ENCODE peak calls at places on chromosomes 7 and 10, in eight cellular contexts. U is CD8-positive, alpha-beta T cell; Y is sigmoid colon; P is activated T-cell treated with anti-CD3 and anti-CD28 coated beads for 48 hours; S is stimulated activated CD8-positive, alpha-beta memory T cell treated with anti-CD3 and anti-CD28 coated beads, Interleukin-15, amount 100 ng/mL, for 48 hours; I is left lobe of liver; X is iris pigment epithelial cell; J is osteocyte. F is an unnamed sample.

GRCh38 chr10:7111089-7111488 is 299.7 kb downstream of the SFMBT2 start:
- DNase-seq in J (no peak), U (no peak), X (no peak), Y (no peak), P (no peak), S (no peak), I (no peak), F (no peak)

GRCh38 chr7:70923086-70923845 is 208.7 kb upstream of the GALNT17 start:
- DNase-seq in Y (no peak), J (no peak), S (no peak), X (no peak), U (no peak), P (no peak), I (no peak), F (no peak)

GRCh38 chr7:157022681-157023588 is 12.5 kb upstream of the MNX1 start:
- DNase-seq in Y (no peak), J (no peak), S (no peak), P (no peak), U (no peak), I (no peak), X (no peak), F (no peak)

GRCh38 chr10:106908225-106908624 is 256.3 kb downstream of the SORCS1 start:
- DNase-seq in J (no peak), U (no peak), P (no peak), I (no peak), Y (no peak), X (no peak), S (no peak), F (no peak)

GRCh38 chr10:2856598-2856997 is 210.8 kb upstream of the PFKP start:
- DNase-seq in I (no peak), U (no peak), S (no peak), Y (no peak), J (no peak), P (no peak), X (no peak), F (no peak)

GRCh38 chr10:104690081-104690480 is 49.0 kb downstream of the SORCS3 start:
- DNase-seq in U (no peak), Y (no peak), P (no peak), I (no peak), S (no peak), J (peak; percentile 53), X (no peak), F (no peak)

GRCh38 chr10:97549587-97550322 is 22.8 kb upstream of the ANKRD2 start:
- DNase-seq in U (no peak), J (no peak), I (no peak), P (no peak), X (no peak), S (no peak), Y (no peak), F (peak; percentile 71)

GRCh38 chr10:91409069-91409868 is 875 bp upstream of the HECTD2 start:
- DNase-seq in P (no peak), U (no peak), J (peak; percentile 90), Y (peak; percentile 97), I (peak; percentile 80), S (peak; percentile 10), X (peak; percentile 81), F (peak; percentile 90)

GRCh38 chr10:66627156-66627555 is 298.7 kb upstream of the LRRTM3 start:
- DNase-seq in X (peak; percentile 46), J (no peak), U (no peak), P (no peak), Y (no peak), I (no peak), S (no peak), F (no peak)

GRCh38 chr7:142568430-142569097 is 180.7 kb upstream of the PRSS1 start:
- DNase-seq in J (no peak), U (no peak), X (peak; percentile 94), I (no peak), Y (no peak), S (no peak), P (no peak), F (no peak)

GRCh38 chr10:44946201-44946600 is 13.4 kb upstream of the RASSF4 start:
- DNase-seq in Y (no peak), U (no peak), I (no peak), J (no peak), P (no peak), X (peak; percentile 59), S (no peak), F (peak; percentile 39)

GRCh38 chr7:30842542-30843451 is 68.9 kb upstream of the AQP1 start:
- DNase-seq in U (no peak), Y (no peak), S (no peak), P (no peak), X (no peak), J (no peak), I (peak; percentile 35), F (peak; percentile 68)

GRCh38 chr7:76260171-76260703 is 42.2 kb upstream of the HSPB1 start:
- DNase-seq in U (peak; percentile 17), I (no peak), J (no peak), P (peak; percentile 39), X (peak; percentile 28), Y (no peak), S (peak; percentile 24), F (no peak)

GRCh38 chr10:101297901-101298451 is 56.0 kb upstream of the BTRC start:
- DNase-seq in I (no peak), S (peak; percentile 66), P (peak; percentile 72), X (peak; percentile 56), Y (peak; percentile 68), U (peak; percentile 51), J (peak; percentile 89), F (no peak)

GRCh38 chr7:37832194-37832593 is 16.2 kb upstream of the NME8 start:
- DNase-seq in J (no peak), S (no peak), U (no peak), X (peak; percentile 6), I (peak; percentile 46), P (no peak), Y (peak; percentile 82), F (peak; percentile 78)

GRCh38 chr7:118870187-118870586 is 645.7 kb downstream of the ANKRD7 start:
- DNase-seq in U (no peak), Y (no peak), X (no peak), S (no peak), I (no peak), J (no peak), P (no peak), F (no peak)

GRCh38 chr7:16035392-16035791 is 348.9 kb upstream of the MEOX2 start:
- DNase-seq in U (no peak), X (no peak), J (no peak), S (no peak), Y (no peak), P (no peak), I (no peak), F (no peak)

GRCh38 chr10:110269641-110270318 is 34.9 kb downstream of the SMNDC1 start:
- DNase-seq in I (peak; percentile 74), J (no peak), X (peak; percentile 45), U (no peak), P (no peak), S (no peak), Y (no peak), F (no peak)

GRCh38 chr10:33509231-33509871 is 174.9 kb upstream of the NRP1 start:
- DNase-seq in U (no peak), S (peak; percentile 3), P (peak; percentile 13), I (no peak), X (peak; percentile 90), J (no peak), Y (peak; percentile 77), F (no peak)

GRCh38 chr10:70192325-70192966 is 22.1 kb upstream of the SAR1A start:
- DNase-seq in X (peak; percentile 74), P (no peak), J (no peak), I (no peak), S (no peak), U (no peak), Y (no peak), F (no peak)